ENCODE peak calls at places on chromosomes 11 and 22, in seven cellular contexts. B is transverse colon, L is A549, I is esophagus muscularis mucosa, D is suprapubic skin, G is H1, U is SK-N-SH. S is an unnamed sample.

GRCh38 chr11:123483058-123483457 is 53.0 kb downstream of the GRAMD1B start:
- DNase-seq in B (no peak), L (peak; percentile 36), I (no peak), D (no peak), G (no peak), U (no peak), S (no peak)

GRCh38 chr22:48389916-48390315 is 1437.8 kb downstream of the BRD1 start:
- DNase-seq in B (no peak), L (no peak), I (peak; percentile 75), D (peak; percentile 43), G (no peak), U (no peak), S (no peak)

GRCh38 chr22:45511847-45512261 is 9.2 kb downstream of the FBLN1 start:
- DNase-seq in B (peak; percentile 62), L (no peak), I (no peak), D (no peak), G (no peak), U (no peak), S (peak; percentile 85)

GRCh38 chr11:96272542-96273306 is 70.3 kb downstream of the MAML2 start:
- DNase-seq in B (no peak), L (peak; percentile 9), I (no peak), D (no peak), G (no peak), U (no peak), S (no peak)

GRCh38 chr22:27212617-27213177 is 555.3 kb downstream of the MIAT start:
- DNase-seq in B (peak; percentile 69), L (peak; percentile 88), I (peak; percentile 94), D (peak; percentile 83), G (no peak), U (no peak), S (peak; percentile 63)

GRCh38 chr11:2996976-2997375 is 4.8 kb upstream of the NAP1L4 start:
- DNase-seq in B (no peak), L (no peak), I (no peak), D (peak; percentile 66), G (no peak), U (no peak), S (peak; percentile 24)

GRCh38 chr22:37178350-37179125 is 9.5 kb downstream of the C1QTNF6 start:
- DNase-seq in B (peak; percentile 76), L (peak; percentile 69), I (no peak), D (no peak), G (no peak), U (no peak), S (peak; percentile 47)

GRCh38 chr11:2685051-2685450 is 14.7 kb downstream of the KCNQ1OT1 start:
- DNase-seq in B (no peak), L (no peak), I (no peak), D (peak; percentile 54), G (no peak), U (no peak), S (no peak)

GRCh38 chr11:74112877-74113276 is 57.9 kb downstream of the C2CD3 start:
- DNase-seq in B (no peak), L (no peak), I (no peak), D (no peak), G (no peak), U (no peak), S (no peak)

GRCh38 chr11:61854206-61854875 is 26.2 kb downstream of the FADS2 start:
- DNase-seq in B (no peak), L (no peak), I (no peak), D (no peak), G (no peak), U (no peak), S (no peak)

GRCh38 chr11:61533401-61533800 is 24.9 kb downstream of the LRRC10B start:
- DNase-seq in B (peak; percentile 64), L (no peak), I (no peak), D (no peak), G (no peak), U (no peak), S (no peak)

GRCh38 chr11:117535201-117535869 is 207.7 kb downstream of the CEP164 start:
- DNase-seq in B (peak; percentile 23), L (no peak), I (peak; percentile 94), D (no peak), G (no peak), U (peak; percentile 70), S (peak; percentile 58)

GRCh38 chr22:19802881-19803735 is 42.5 kb downstream of the TBX1 start:
- DNase-seq in B (no peak), L (no peak), I (no peak), D (peak; percentile 76), G (no peak), U (peak; percentile 19), S (no peak)

GRCh38 chr11:26806209-26806608 is 84.3 kb upstream of the SLC5A12 start:
- DNase-seq in B (no peak), L (no peak), I (no peak), D (no peak), G (no peak), U (no peak), S (no peak)

GRCh38 chr11:43576834-43577521 is 103.6 kb upstream of the HSD17B12 start:
- DNase-seq in B (no peak), L (peak; percentile 62), I (no peak), D (no peak), G (no peak), U (peak; percentile 71), S (peak; percentile 52)

GRCh38 chr11:69306821-69307220 is 12.9 kb downstream of the MYEOV start:
- DNase-seq in B (no peak), L (no peak), I (no peak), D (no peak), G (no peak), U (no peak), S (no peak)

GRCh38 chr22:40178417-40179409 is 988 bp downstream of the TNRC6B start:
- DNase-seq in B (peak; percentile 37), L (no peak), I (no peak), D (no peak), G (no peak), U (peak; percentile 16), S (no peak)

GRCh38 chr11:17890333-17890732 is 122.5 kb downstream of the SERGEF start:
- DNase-seq in B (no peak), L (no peak), I (no peak), D (no peak), G (no peak), U (no peak), S (no peak)

GRCh38 chr11:60118333-60118732 is 29.9 kb downstream of the MS4A2 start:
- DNase-seq in B (no peak), L (no peak), I (no peak), D (no peak), G (no peak), U (no peak), S (no peak)

GRCh38 chr22:42417645-42418303 is 14.4 kb downstream of the NFAM1 start:
- DNase-seq in B (no peak), L (no peak), I (no peak), D (no peak), G (no peak), U (no peak), S (no peak)

GRCh38 chr22:42418811-42419243 is 13.4 kb downstream of the NFAM1 start:
- DNase-seq in B (no peak), L (no peak), I (no peak), D (no peak), G (no peak), U (no peak), S (no peak)

GRCh38 chr22:42416671-42417230 is 15.5 kb downstream of the NFAM1 start:
- DNase-seq in B (no peak), L (no peak), I (no peak), D (no peak), G (no peak), U (no peak), S (no peak)

GRCh38 chr22:42414565-42415298 is 17.5 kb downstream of the NFAM1 start:
- DNase-seq in B (no peak), L (no peak), I (no peak), D (no peak), G (no peak), U (no peak), S (no peak)

GRCh38 chr22:42419328-42419881 is 12.8 kb downstream of the NFAM1 start:
- DNase-seq in B (no peak), L (no peak), I (no peak), D (no peak), G (no peak), U (no peak), S (no peak)
- H3K27ac ChIP-seq in B (no peak overlapping the region), L (no peak overlapping the region), I (no peak overlapping the region), D (peak overlapping the region; percentile 31), G (no peak overlapping the region), U (no peak overlapping the region), S (no peak overlapping the region)

GRCh38 chr11:87179621-87180020 is 141.9 kb downstream of the TMEM135 start:
- DNase-seq in B (no peak), L (no peak), I (no peak), D (no peak), G (no peak), U (no peak), S (no peak)
- H3K4me3 ChIP-seq in B (no peak overlapping the region), L (no peak overlapping the region), I (no peak overlapping the region), D (no peak overlapping the region), G (no peak overlapping the region), U (no peak overlapping the region), S (no peak overlapping the region)

DNA sequence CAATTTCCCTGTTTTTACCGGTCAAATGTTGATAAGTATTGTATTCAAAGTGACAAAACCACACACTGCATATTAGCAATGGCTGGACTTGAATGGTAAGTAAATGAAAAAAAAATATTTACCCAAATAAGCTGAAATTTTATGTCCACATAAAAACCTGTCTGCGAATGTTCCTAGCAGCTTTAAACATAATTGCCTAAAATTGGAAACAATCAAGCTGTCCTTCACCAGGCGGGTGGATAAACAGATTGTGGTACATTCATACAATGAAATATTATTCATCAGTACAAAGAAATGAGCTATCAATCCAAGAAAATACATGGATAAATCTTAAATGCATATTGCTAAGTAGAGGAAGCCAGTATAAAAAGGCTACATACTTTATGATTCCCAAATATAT is 1067.8 kb downstream of the LRRC4C start:
- DNase-seq in B (no peak), L (no peak), I (no peak), D (no peak), G (no peak), U (no peak), S (no peak)
- TF ChIP-seq EP300 in B (no peak), L (no peak), I (no peak), D (no peak), G (no peak), U (no peak), S (no peak)

GRCh38 chr11:112392860-112393259 is 132.2 kb upstream of the PLET1 start:
- DNase-seq in B (no peak), L (no peak), I (no peak), D (no peak), G (no peak), U (no peak), S (no peak)

GRCh38 chr11:112394304-112394703 is 133.6 kb upstream of the PLET1 start:
- DNase-seq in B (no peak), L (no peak), I (peak; percentile 1), D (no peak), G (no peak), U (no peak), S (no peak)

GRCh38 chr11:112388496-112388895 is 127.8 kb upstream of the PLET1 start:
- DNase-seq in B (no peak), L (no peak), I (no peak), D (no peak), G (no peak), U (no peak), S (no peak)

GRCh38 chr11:112396092-112396491 is 135.4 kb upstream of the PLET1 start:
- DNase-seq in B (no peak), L (no peak), I (no peak), D (no peak), G (no peak), U (no peak), S (no peak)

DNA sequence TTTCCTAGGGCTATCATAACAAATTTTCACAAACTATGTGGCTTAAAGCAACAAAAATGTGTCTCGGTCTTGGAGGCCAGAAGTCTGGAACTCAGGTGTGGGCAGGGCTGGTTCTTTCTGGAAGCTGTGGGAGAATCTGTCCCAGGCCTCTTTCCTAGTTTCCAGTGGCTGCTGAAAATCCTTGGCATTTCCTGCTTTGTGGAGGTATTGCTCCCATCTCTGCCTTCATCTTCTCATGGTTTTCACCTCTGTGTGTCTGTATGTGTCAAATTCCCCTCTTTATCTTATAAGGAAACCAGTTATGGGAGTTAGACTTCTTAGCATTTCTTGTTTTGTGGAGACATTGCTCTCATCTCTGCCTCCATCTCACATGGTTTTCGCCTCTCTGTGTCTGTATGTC is 130.4 kb upstream of the PLET1 start:
- DNase-seq in B (no peak), L (no peak), I (peak; percentile 8), D (no peak), G (no peak), U (no peak), S (no peak)
- H3K27ac ChIP-seq in B (no peak overlapping the region), L (no peak overlapping the region), I (no peak overlapping the region), D (no peak overlapping the region), G (no peak overlapping the region), U (no peak overlapping the region), S (no peak overlapping the region)